ENCODE peak calls at places on chromosome 17, in eight cellular contexts. T, A, L, R, W, M, C and N are unnamed samples.
A peak's percentile ranks its signal among the peaks of the same experiment; 100 is the strongest.

GRCh38 chr17:57999010-57999495 is 8.0 kb downstream of the SRSF1 start:
- DNase-seq in T (no peak), A (no peak), L (no peak), R (no peak), W (no peak), M (no peak), C (no peak), N (no peak)

GRCh38 chr17:77100009-77100408 is 40.8 kb upstream of the SEC14L1 start:
- DNase-seq in T (peak; percentile 9), A (no peak), L (no peak), R (no peak), W (no peak), M (no peak), C (no peak), N (no peak)

GRCh38 chr17:43900183-43900857 is 7.0 kb downstream of the MPP2 start:
- DNase-seq in T (peak; percentile 79), A (no peak), L (peak; percentile 65), R (peak; percentile 70), W (peak; percentile 76), M (no peak), C (peak; percentile 98), N (peak; percentile 91)

GRCh38 chr17:81676906-81677305 is 6.7 kb downstream of the ARL16 start:
- DNase-seq in T (peak; percentile 18), A (no peak), L (no peak), R (no peak), W (no peak), M (no peak), C (no peak), N (no peak)

GRCh38 chr17:57609878-57610270 is 135.2 kb downstream of the CCDC182 start:
- DNase-seq in T (no peak), A (no peak), L (no peak), R (no peak), W (no peak), M (no peak), C (no peak), N (no peak)

GRCh38 chr17:41009301-41009760 is 403 bp upstream of the KRTAP3-1 start:
- DNase-seq in T (no peak), A (no peak), L (no peak), R (no peak), W (peak; percentile 87), M (no peak), C (no peak), N (peak; percentile 51)

GRCh38 chr17:47802341-47803022 is 19.1 kb downstream of the OSBPL7 start:
- DNase-seq in T (peak; percentile 3), A (no peak), L (peak; percentile 14), R (peak; percentile 42), W (peak; percentile 89), M (no peak), C (peak; percentile 61), N (peak; percentile 69)

GRCh38 chr17:40071720-40072480 is 9.1 kb downstream of the THRA start:
- DNase-seq in T (no peak), A (no peak), L (no peak), R (no peak), W (peak; percentile 89), M (peak; percentile 26), C (no peak), N (peak; percentile 97)

GRCh38 chr17:75032896-75033294 is 13.9 kb downstream of the ATP5PD start:
- DNase-seq in T (peak; percentile 60), A (no peak), L (no peak), R (no peak), W (no peak), M (no peak), C (no peak), N (peak; percentile 39)

GRCh38 chr17:39530513-39530912 is 69.2 kb downstream of the CDK12 start:
- DNase-seq in T (no peak), A (no peak), L (no peak), R (no peak), W (no peak), M (no peak), C (no peak), N (no peak)

GRCh38 chr17:81924557-81925532 is 2.7 kb downstream of the MAFG start:
- DNase-seq in T (no peak), A (no peak), L (no peak), R (no peak), W (no peak), M (no peak), C (no peak), N (no peak)

GRCh38 chr17:35241520-35241919 is 1.4 kb upstream of the SLFN5 start:
- DNase-seq in T (no peak), A (no peak), L (no peak), R (peak; percentile 41), W (no peak), M (no peak), C (no peak), N (no peak)

GRCh38 chr17:45575126-45575885 is 84.8 kb upstream of the PLEKHM1 start:
- DNase-seq in T (no peak), A (peak; percentile 73), L (no peak), R (no peak), W (no peak), M (no peak), C (no peak), N (no peak)

GRCh38 chr17:29565643-29566472 is 979 bp downstream of the ABHD15 start:
- DNase-seq in T (no peak), A (no peak), L (no peak), R (peak; percentile 30), W (peak; percentile 84), M (no peak), C (no peak), N (peak; percentile 72)